ENCODE peak calls at places on chromosomes 11 and 22, in eight cellular contexts. One of them, this sample, is unnamed.

GRCh38 chr11:58494096-58494495 is 13.8 kb downstream of the OR5B21 start:
- DNase-seq in transverse colon: no peak
- DNase-seq in H54: no peak
- DNase-seq in esophagus squamous epithelium: no peak
- DNase-seq in erythroblast: no peak
- DNase-seq in GM12891: no peak
- DNase-seq in tibial nerve: no peak
- DNase-seq in stomach: no peak
- DNase-seq in this sample: no peak

GRCh38 chr11:124673333-124674167 is at the start of the genes SIAE and SPA17:
- DNase-seq in transverse colon: peak; percentile 96
- DNase-seq in H54: peak; percentile 77
- DNase-seq in esophagus squamous epithelium: peak; percentile 90
- DNase-seq in erythroblast: peak; percentile 96
- DNase-seq in GM12891: peak; percentile 79
- DNase-seq in tibial nerve: peak; percentile 86
- DNase-seq in stomach: peak; percentile 93
- DNase-seq in this sample: peak; percentile 96

GRCh38 chr11:78349114-78349513 is 68.5 kb downstream of the GAB2 start:
- DNase-seq in transverse colon: no peak
- DNase-seq in H54: no peak
- DNase-seq in esophagus squamous epithelium: no peak
- DNase-seq in erythroblast: no peak
- DNase-seq in GM12891: no peak
- DNase-seq in tibial nerve: no peak
- DNase-seq in stomach: no peak
- DNase-seq in this sample: no peak

GRCh38 chr11:8277691-8278090 is 14.0 kb upstream of the LMO1 start:
- DNase-seq in transverse colon: no peak
- DNase-seq in H54: no peak
- DNase-seq in esophagus squamous epithelium: no peak
- DNase-seq in erythroblast: no peak
- DNase-seq in GM12891: no peak
- DNase-seq in tibial nerve: no peak
- DNase-seq in stomach: no peak
- DNase-seq in this sample: no peak

GRCh38 chr11:5938603-5938965 is 3.5 kb upstream of the OR56A3 start:
- DNase-seq in transverse colon: no peak
- DNase-seq in H54: no peak
- DNase-seq in esophagus squamous epithelium: no peak
- DNase-seq in erythroblast: no peak
- DNase-seq in GM12891: no peak
- DNase-seq in tibial nerve: no peak
- DNase-seq in stomach: no peak
- DNase-seq in this sample: no peak

GRCh38 chr11:62709262-62710000 is 2.0 kb downstream of the GNG3 start:
- DNase-seq in transverse colon: peak; percentile 98
- DNase-seq in H54: no peak
- DNase-seq in esophagus squamous epithelium: peak; percentile 94
- DNase-seq in erythroblast: peak; percentile 99
- DNase-seq in GM12891: peak; percentile 81
- DNase-seq in tibial nerve: peak; percentile 97
- DNase-seq in stomach: peak; percentile 98
- DNase-seq in this sample: peak; percentile 97

GRCh38 chr11:72242141-72242540 is 1.8 kb downstream of the PHOX2A start:
- DNase-seq in transverse colon: no peak
- DNase-seq in H54: no peak
- DNase-seq in esophagus squamous epithelium: no peak
- DNase-seq in erythroblast: no peak
- DNase-seq in GM12891: no peak
- DNase-seq in tibial nerve: no peak
- DNase-seq in stomach: no peak
- DNase-seq in this sample: no peak

GRCh38 chr11:29184939-29185890 is 831.6 kb downstream of the KCNA4 start:
- DNase-seq in transverse colon: no peak
- DNase-seq in H54: peak; percentile 27
- DNase-seq in esophagus squamous epithelium: no peak
- DNase-seq in erythroblast: no peak
- DNase-seq in GM12891: no peak
- DNase-seq in tibial nerve: no peak
- DNase-seq in stomach: no peak
- DNase-seq in this sample: no peak

GRCh38 chr11:14345668-14346067 is 13.3 kb downstream of the RRAS2 start:
- DNase-seq in transverse colon: no peak
- DNase-seq in H54: no peak
- DNase-seq in esophagus squamous epithelium: no peak
- DNase-seq in erythroblast: no peak
- DNase-seq in GM12891: no peak
- DNase-seq in tibial nerve: no peak
- DNase-seq in stomach: no peak
- DNase-seq in this sample: no peak

GRCh38 chr11:118619444-118620205 is 12.2 kb downstream of the PHLDB1 start:
- DNase-seq in transverse colon: no peak
- DNase-seq in H54: no peak
- DNase-seq in esophagus squamous epithelium: no peak
- DNase-seq in erythroblast: no peak
- DNase-seq in GM12891: no peak
- DNase-seq in tibial nerve: no peak
- DNase-seq in stomach: no peak
- DNase-seq in this sample: no peak

GRCh38 chr22:49964493-49965290 is 4.1 kb downstream of the PIM3 start:
- DNase-seq in transverse colon: peak; percentile 17
- DNase-seq in H54: no peak
- DNase-seq in esophagus squamous epithelium: no peak
- DNase-seq in erythroblast: no peak
- DNase-seq in GM12891: no peak
- DNase-seq in tibial nerve: peak; percentile 13
- DNase-seq in stomach: peak; percentile 28
- DNase-seq in this sample: peak; percentile 28

GRCh38 chr22:49964136-49964492 is 3.5 kb downstream of the PIM3 start:
- DNase-seq in transverse colon: peak; percentile 9
- DNase-seq in H54: no peak
- DNase-seq in esophagus squamous epithelium: no peak
- DNase-seq in erythroblast: no peak
- DNase-seq in GM12891: no peak
- DNase-seq in tibial nerve: peak; percentile 12
- DNase-seq in stomach: peak; percentile 26
- DNase-seq in this sample: peak; percentile 9

GRCh38 chr22:49966716-49967332 is 6.3 kb downstream of the PIM3 start:
- DNase-seq in transverse colon: peak; percentile 51
- DNase-seq in H54: no peak
- DNase-seq in esophagus squamous epithelium: no peak
- DNase-seq in erythroblast: no peak
- DNase-seq in GM12891: no peak
- DNase-seq in tibial nerve: peak; percentile 25
- DNase-seq in stomach: peak; percentile 66
- DNase-seq in this sample: peak; percentile 38

GRCh38 chr22:49966041-49966715 is 5.6 kb downstream of the PIM3 start:
- DNase-seq in transverse colon: peak; percentile 21
- DNase-seq in H54: no peak
- DNase-seq in esophagus squamous epithelium: no peak
- DNase-seq in erythroblast: no peak
- DNase-seq in GM12891: no peak
- DNase-seq in tibial nerve: no peak
- DNase-seq in stomach: peak; percentile 47
- DNase-seq in this sample: peak; percentile 25

GRCh38 chr22:49965291-49966040 is 4.9 kb downstream of the PIM3 start:
- DNase-seq in transverse colon: peak; percentile 16
- DNase-seq in H54: no peak
- DNase-seq in esophagus squamous epithelium: no peak
- DNase-seq in erythroblast: no peak
- DNase-seq in GM12891: no peak
- DNase-seq in tibial nerve: peak; percentile 10
- DNase-seq in stomach: peak; percentile 31
- DNase-seq in this sample: peak; percentile 32
- TF ChIP-seq POLR2A in transverse colon: peak; percentile 15
- TF ChIP-seq POLR2A in H54: no peak
- TF ChIP-seq POLR2A in esophagus squamous epithelium: no peak
- TF ChIP-seq POLR2A in erythroblast: no peak
- TF ChIP-seq POLR2A in GM12891: no peak
- TF ChIP-seq POLR2A in tibial nerve: no peak
- TF ChIP-seq POLR2A in stomach: no peak
- TF ChIP-seq POLR2A in this sample: no peak

GRCh38 chr11:76762867-76763572 is 20.1 kb upstream of the TSKU start:
- DNase-seq in transverse colon: no peak
- DNase-seq in H54: no peak
- DNase-seq in esophagus squamous epithelium: no peak
- DNase-seq in erythroblast: no peak
- DNase-seq in GM12891: no peak
- DNase-seq in tibial nerve: no peak
- DNase-seq in stomach: no peak
- DNase-seq in this sample: no peak

GRCh38 chr11:76761959-76762358 is 21.2 kb upstream of the TSKU start:
- DNase-seq in transverse colon: no peak
- DNase-seq in H54: no peak
- DNase-seq in esophagus squamous epithelium: no peak
- DNase-seq in erythroblast: no peak
- DNase-seq in GM12891: no peak
- DNase-seq in tibial nerve: no peak
- DNase-seq in stomach: no peak
- DNase-seq in this sample: no peak

GRCh38 chr11:76765863-76766350 is 17.2 kb upstream of the TSKU start:
- DNase-seq in transverse colon: no peak
- DNase-seq in H54: no peak
- DNase-seq in esophagus squamous epithelium: no peak
- DNase-seq in erythroblast: no peak
- DNase-seq in GM12891: no peak
- DNase-seq in tibial nerve: no peak
- DNase-seq in stomach: no peak
- DNase-seq in this sample: no peak

GRCh38 chr11:76764941-76765340 is 18.2 kb upstream of the TSKU start:
- DNase-seq in transverse colon: no peak
- DNase-seq in H54: no peak
- DNase-seq in esophagus squamous epithelium: no peak
- DNase-seq in erythroblast: no peak
- DNase-seq in GM12891: no peak
- DNase-seq in tibial nerve: no peak
- DNase-seq in stomach: no peak
- DNase-seq in this sample: no peak

GRCh38 chr11:76763573-76764348 is 19.4 kb upstream of the TSKU start:
- DNase-seq in transverse colon: no peak
- DNase-seq in H54: no peak
- DNase-seq in esophagus squamous epithelium: no peak
- DNase-seq in erythroblast: no peak
- DNase-seq in GM12891: no peak
- DNase-seq in tibial nerve: no peak
- DNase-seq in stomach: no peak
- DNase-seq in this sample: no peak
- TF ChIP-seq POLR2A in transverse colon: no peak
- TF ChIP-seq POLR2A in H54: no peak
- TF ChIP-seq POLR2A in esophagus squamous epithelium: no peak
- TF ChIP-seq POLR2A in erythroblast: no peak
- TF ChIP-seq POLR2A in GM12891: no peak
- TF ChIP-seq POLR2A in tibial nerve: no peak
- TF ChIP-seq POLR2A in stomach: no peak
- TF ChIP-seq POLR2A in this sample: no peak

GRCh38 chr11:65655570-65656332 is 7.0 kb downstream of the RELA start:
- DNase-seq in transverse colon: peak; percentile 8
- DNase-seq in H54: no peak
- DNase-seq in esophagus squamous epithelium: no peak
- DNase-seq in erythroblast: no peak
- DNase-seq in GM12891: no peak
- DNase-seq in tibial nerve: no peak
- DNase-seq in stomach: no peak
- DNase-seq in this sample: no peak

GRCh38 chr11:65653229-65654225 is 9.2 kb downstream of the RELA start:
- DNase-seq in transverse colon: peak; percentile 69
- DNase-seq in H54: no peak
- DNase-seq in esophagus squamous epithelium: no peak
- DNase-seq in erythroblast: no peak
- DNase-seq in GM12891: no peak
- DNase-seq in tibial nerve: no peak
- DNase-seq in stomach: peak; percentile 77
- DNase-seq in this sample: peak; percentile 48

GRCh38 chr11:65652511-65653228 is 10.0 kb downstream of the RELA start:
- DNase-seq in transverse colon: peak; percentile 96
- DNase-seq in H54: peak; percentile 98
- DNase-seq in esophagus squamous epithelium: no peak
- DNase-seq in erythroblast: peak; percentile 88
- DNase-seq in GM12891: peak; percentile 99
- DNase-seq in tibial nerve: peak; percentile 87
- DNase-seq in stomach: peak; percentile 95
- DNase-seq in this sample: peak; percentile 92

GRCh38 chr11:65657426-65657825 is 5.3 kb downstream of the RELA start:
- DNase-seq in transverse colon: no peak
- DNase-seq in H54: no peak
- DNase-seq in esophagus squamous epithelium: no peak
- DNase-seq in erythroblast: no peak
- DNase-seq in GM12891: no peak
- DNase-seq in tibial nerve: no peak
- DNase-seq in stomach: no peak
- DNase-seq in this sample: no peak

DNA sequence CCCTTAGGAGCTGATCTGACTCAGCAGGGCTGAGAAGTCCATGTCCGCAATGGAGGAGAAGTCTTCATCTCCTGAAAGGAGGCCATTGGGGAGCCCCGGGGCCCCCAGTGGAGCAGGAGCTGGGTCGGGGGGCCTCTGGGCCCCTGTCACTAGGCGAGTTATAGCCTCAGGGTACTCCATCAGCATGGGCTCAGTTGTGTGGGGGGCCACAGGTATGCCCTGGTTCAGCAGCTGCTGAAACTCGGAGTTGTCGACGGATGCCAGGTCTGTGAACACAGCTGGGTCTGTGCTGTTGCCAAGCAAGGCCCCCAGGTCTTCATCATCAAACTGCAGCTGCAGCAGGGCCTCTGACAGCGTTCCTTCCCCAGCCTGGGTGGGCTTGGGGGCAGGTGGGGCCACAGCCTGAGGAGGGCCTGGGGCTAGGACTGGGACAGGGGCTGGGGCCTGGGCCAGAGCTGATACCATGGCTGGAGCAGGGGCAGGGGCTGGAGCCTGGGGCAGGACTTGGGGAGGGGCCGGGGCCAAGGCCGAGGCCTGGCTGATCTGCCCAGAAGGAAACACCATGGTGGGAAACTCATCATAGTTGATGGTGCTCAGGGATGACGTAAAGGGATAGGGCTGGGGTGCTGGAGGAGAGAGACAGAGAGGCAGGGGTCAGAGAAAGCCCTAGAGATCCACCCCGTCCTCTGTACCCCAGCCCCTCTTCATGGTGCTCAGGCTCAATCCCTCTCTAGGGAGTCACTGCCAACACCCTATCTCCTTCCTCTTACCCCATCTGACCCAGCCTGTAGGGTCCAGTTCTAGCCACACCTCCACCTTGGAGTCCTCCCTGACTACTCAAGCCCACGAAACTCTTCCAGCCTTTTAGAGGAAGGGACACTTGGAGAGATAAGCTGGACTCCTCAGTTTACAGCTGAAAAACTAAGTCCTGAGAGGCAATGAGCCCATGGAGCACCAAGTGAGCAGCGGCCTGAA is 8.1 kb downstream of the RELA start:
- DNase-seq in transverse colon: peak; percentile 8
- DNase-seq in H54: no peak
- DNase-seq in esophagus squamous epithelium: no peak
- DNase-seq in erythroblast: no peak
- DNase-seq in GM12891: no peak
- DNase-seq in tibial nerve: no peak
- DNase-seq in stomach: no peak
- DNase-seq in this sample: no peak
- TF ChIP-seq POLR2A in transverse colon: no peak
- TF ChIP-seq POLR2A in H54: no peak
- TF ChIP-seq POLR2A in esophagus squamous epithelium: no peak
- TF ChIP-seq POLR2A in erythroblast: no peak
- TF ChIP-seq POLR2A in GM12891: peak; percentile 3
- TF ChIP-seq POLR2A in tibial nerve: no peak
- TF ChIP-seq POLR2A in stomach: no peak
- TF ChIP-seq POLR2A in this sample: no peak

GRCh38 chr11:60974726-60975125 is 3.2 kb downstream of the CD6 start:
- DNase-seq in transverse colon: no peak
- DNase-seq in H54: no peak
- DNase-seq in esophagus squamous epithelium: no peak
- DNase-seq in erythroblast: no peak
- DNase-seq in GM12891: no peak
- DNase-seq in tibial nerve: no peak
- DNase-seq in stomach: no peak
- DNase-seq in this sample: no peak
- TF ChIP-seq POLR2A in transverse colon: no peak
- TF ChIP-seq POLR2A in H54: no peak
- TF ChIP-seq POLR2A in esophagus squamous epithelium: no peak
- TF ChIP-seq POLR2A in erythroblast: no peak
- TF ChIP-seq POLR2A in GM12891: no peak
- TF ChIP-seq POLR2A in tibial nerve: no peak
- TF ChIP-seq POLR2A in stomach: no peak
- TF ChIP-seq POLR2A in this sample: no peak

This sample was measured in body of pancreas.